ENCODE peak calls at places on chromosomes 3 and 15, in five cellular contexts. X is KBM-7, S is Daoy, V is NCI-H1694, F is neuronal stem cell. H is an unnamed sample.

GRCh38 chr3:57787867-57788623 is 31.9 kb downstream of the SLMAP start:
- DNase-seq in X (no peak), S (no peak), V (no peak), F (no peak), H (peak)

GRCh38 chr15:92634641-92635272 is 20.8 kb downstream of the FAM174B start:
- DNase-seq in X (no peak), S (no peak), V (no peak), F (no peak), H (no peak)

GRCh38 chr3:105853801-105854432 is 14.9 kb downstream of the CBLB start:
- DNase-seq in X (no peak), S (no peak), V (no peak), F (no peak), H (peak)

GRCh38 chr3:85721409-85722145 is 762.8 kb downstream of the CADM2 start:
- DNase-seq in X (no peak), S (no peak), V (no peak), F (no peak), H (no peak)

GRCh38 chr15:97672586-97672985 is 287.9 kb upstream of the ARRDC4 start:
- DNase-seq in X (no peak), S (no peak), V (no peak), F (no peak), H (no peak)

GRCh38 chr15:73897441-73898261 is 24.3 kb downstream of the TBC1D21 start:
- DNase-seq in X (peak), S (peak), V (peak), F (peak), H (peak)

GRCh38 chr3:65177879-65178484 is 490.2 kb upstream of the ADAMTS9 start:
- DNase-seq in X (no peak), S (no peak), V (no peak), F (no peak), H (no peak)

GRCh38 chr3:35487396-35487795 is 151.9 kb upstream of the ARPP21 start:
- DNase-seq in X (no peak), S (no peak), V (no peak), F (no peak), H (no peak)

GRCh38 chr15:51680316-51680715 is 987 bp upstream of the SCG3 start:
- DNase-seq in X (no peak), S (no peak), V (no peak), F (no peak), H (no peak)

GRCh38 chr15:64574220-64574994 is 114.0 kb downstream of the ZNF609 start:
- DNase-seq in X (no peak), S (no peak), V (no peak), F (no peak), H (no peak)

GRCh38 chr15:46732060-46732459 is 985.2 kb upstream of the SEMA6D start:
- DNase-seq in X (no peak), S (no peak), V (no peak), F (no peak), H (peak)

GRCh38 chr3:141405025-141405424 is 36.7 kb downstream of the ZBTB38 start:
- DNase-seq in X (no peak), S (no peak), V (no peak), F (no peak), H (no peak)

GRCh38 chr3:105473521-105474223 is 107.0 kb downstream of the ALCAM start:
- DNase-seq in X (peak), S (peak), V (no peak), F (peak), H (no peak)

GRCh38 chr3:25354071-25354470 is 74.0 kb upstream of the RARB start:
- DNase-seq in X (no peak), S (no peak), V (no peak), F (no peak), H (no peak)

GRCh38 chr3:121165397-121165837 is 257.4 kb downstream of the STXBP5L start:
- DNase-seq in X (no peak), S (peak), V (no peak), F (no peak), H (no peak)

GRCh38 chr3:72887723-72888545 is at the start of gene GXYLT2:
- DNase-seq in X (peak), S (peak), V (no peak), F (peak), H (no peak)

GRCh38 chr3:187919018-187919417 is 173.8 kb upstream of the BCL6 start:
- DNase-seq in X (peak), S (peak), V (no peak), F (no peak), H (peak)

GRCh38 chr15:84600331-84600686 is 500 bp upstream of the ZSCAN2 start:
- DNase-seq in X (peak), S (peak), V (peak), F (no peak), H (no peak)

GRCh38 chr3:17431004-17431403 is 311.4 kb downstream of the TBC1D5 start:
- DNase-seq in X (peak), S (no peak), V (peak), F (no peak), H (peak)

GRCh38 chr3:182244222-182244971 is 532.7 kb downstream of the SOX2 start:
- DNase-seq in X (no peak), S (no peak), V (no peak), F (no peak), H (no peak)

GRCh38 chr3:149299938-149300791 is 33.3 kb downstream of the TM4SF18 start:
- DNase-seq in X (peak), S (peak), V (no peak), F (no peak), H (no peak)

GRCh38 chr3:78459751-78460150 is 1308.0 kb downstream of the ROBO1 start:
- DNase-seq in X (no peak), S (no peak), V (no peak), F (no peak), H (no peak)

GRCh38 chr3:14494279-14494972 is 45.7 kb downstream of the GRIP2 start:
- DNase-seq in X (no peak), S (no peak), V (no peak), F (no peak), H (no peak)

GRCh38 chr3:16720367-16720766 is 115.1 kb upstream of the DAZL start:
- DNase-seq in X (no peak), S (no peak), V (no peak), F (no peak), H (no peak)

GRCh38 chr15:29132110-29132420 is 137.6 kb downstream of the NSMCE3 start:
- DNase-seq in X (no peak), S (no peak), V (no peak), F (no peak), H (no peak)

GRCh38 chr3:76134166-76134565 is 348.8 kb upstream of the ZNF717 start:
- DNase-seq in X (no peak), S (no peak), V (no peak), F (no peak), H (no peak)

GRCh38 chr15:51290720-51291119 is 47.7 kb downstream of the CYP19A1 start:
- DNase-seq in X (no peak), S (no peak), V (no peak), F (no peak), H (no peak)

H was measured in NAMALWA.